ENCODE peak calls at places on chromosomes 4 and X, in six cellular contexts. I is GM12865, X is cardiac muscle cell, K is brain microvascular endothelial cell, S is mucosa of descending colon, F is upper lobe of left lung. T is an unnamed sample.

GRCh38 chr4:163194593-163194992 is 27.9 kb upstream of the NAF1 start:
- DNase-seq in I (no peak), X (no peak), K (no peak), S (no peak), F (no peak), T (no peak)

GRCh38 chrX:149759824-149760223 is 14.0 kb upstream of the HSFX1 start:
- DNase-seq in I (no peak), X (no peak), K (no peak), S (no peak), F (no peak), T (no peak)

GRCh38 chr4:128290526-128290925 is 2.9 kb upstream of the PGRMC2 start:
- DNase-seq in I (no peak), X (no peak), K (no peak), S (no peak), F (no peak), T (no peak)

GRCh38 chr4:30835044-30835443 is 114.9 kb downstream of the PCDH7 start:
- DNase-seq in I (no peak), X (no peak), K (no peak), S (no peak), F (no peak), T (no peak)

GRCh38 chr4:132642196-132642817 is 506.8 kb upstream of the PCDH10 start:
- DNase-seq in I (peak), X (peak), K (peak), S (no peak), F (no peak), T (peak)

GRCh38 chrX:39728852-39729587 is 368.7 kb downstream of the BCOR start:
- DNase-seq in I (no peak), X (no peak), K (no peak), S (no peak), F (no peak), T (no peak)

GRCh38 chrX:139784788-139785187 is 76.8 kb upstream of the MCF2 start:
- DNase-seq in I (peak), X (no peak), K (no peak), S (no peak), F (no peak), T (no peak)

GRCh38 chr4:5638316-5638715 is 70.0 kb downstream of the EVC2 start:
- DNase-seq in I (no peak), X (peak), K (peak), S (no peak), F (no peak), T (no peak)

DNA sequence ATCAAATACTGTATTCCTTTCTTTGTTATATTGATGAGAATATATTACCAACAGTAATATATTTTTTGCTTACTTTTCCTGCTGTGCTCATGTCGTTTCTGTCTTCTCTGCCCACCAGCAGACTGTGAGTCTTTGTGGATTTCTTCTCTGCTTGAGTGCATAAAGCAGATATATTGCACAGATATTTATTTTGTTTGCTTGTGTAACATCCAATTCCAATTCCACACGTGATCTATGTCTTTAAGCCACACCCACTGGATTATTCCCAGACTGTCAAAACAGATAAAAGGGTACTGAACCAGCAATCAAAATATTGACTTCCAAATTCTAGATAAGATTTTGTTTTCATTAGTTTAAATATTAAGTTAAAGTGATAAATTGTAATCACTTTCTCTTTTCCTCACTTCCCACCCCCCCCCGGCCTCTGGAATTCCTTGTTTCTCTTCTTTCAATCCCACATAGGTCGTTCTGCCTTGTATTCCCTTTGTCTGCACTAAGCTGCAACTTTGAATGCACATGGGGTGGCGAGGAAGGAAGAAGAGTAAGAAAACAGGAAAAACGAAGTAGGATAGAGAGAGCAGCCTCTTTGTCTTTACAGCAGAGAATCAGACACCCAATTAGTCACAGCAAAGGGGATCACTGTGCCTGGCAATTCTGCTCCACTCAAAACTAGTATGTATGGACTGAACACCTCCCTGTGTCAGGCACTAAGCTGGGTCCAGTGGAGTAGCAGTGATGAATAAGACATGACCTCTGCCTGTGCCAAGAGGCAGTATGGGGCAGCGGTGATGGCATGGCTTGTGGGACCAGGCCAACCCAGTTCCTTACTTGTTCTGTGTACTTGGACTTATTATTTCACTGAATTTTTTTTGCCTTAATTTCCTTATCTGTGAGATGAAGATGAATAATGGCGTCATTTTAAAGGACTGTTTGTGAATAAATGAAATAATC is at the start of gene ADH1B:
- DNase-seq in I (no peak), X (no peak), K (no peak), S (no peak), F (no peak), T (no peak)
- H3K4me3 ChIP-seq in I (no peak), X (no peak), K (no peak), S (no peak), F (peak), T (no peak)

DNA sequence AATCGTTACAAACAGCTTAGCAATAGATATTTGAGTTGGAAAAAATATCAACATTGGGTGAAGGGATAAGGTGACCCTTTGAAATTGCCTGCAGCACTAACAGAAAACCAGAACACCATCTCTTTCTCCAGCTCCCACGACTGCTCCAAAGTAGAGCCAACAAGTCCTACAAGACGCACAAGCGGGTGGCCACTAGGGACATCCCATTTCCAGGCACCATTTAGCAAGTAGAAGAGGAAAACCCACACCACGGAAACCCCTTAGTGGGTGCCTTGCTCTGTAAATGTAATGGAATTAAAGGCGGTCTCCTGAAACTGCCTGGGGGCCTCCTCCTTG is 1.9 kb downstream of the ARHGAP6 start:
- DNase-seq in I (peak), X (peak), K (no peak), S (no peak), F (no peak), T (no peak)
- TF ChIP-seq CTCF in I (peak), X (no peak), K (peak), S (no peak), F (no peak), T (peak)

GRCh38 chr4:88597970-88598369 is 5.7 kb downstream of the HERC3 start:
- DNase-seq in I (no peak), X (no peak), K (no peak), S (no peak), F (no peak), T (no peak)

GRCh38 chr4:88599298-88599697 is 7.0 kb downstream of the HERC3 start:
- DNase-seq in I (no peak), X (peak), K (peak), S (no peak), F (no peak), T (no peak)

GRCh38 chr4:88599714-88600113 is 7.4 kb downstream of the HERC3 start:
- DNase-seq in I (no peak), X (no peak), K (no peak), S (no peak), F (no peak), T (no peak)

GRCh38 chr4:88604978-88605678 is 12.8 kb downstream of the HERC3 start:
- DNase-seq in I (no peak), X (no peak), K (no peak), S (no peak), F (no peak), T (no peak)

DNA sequence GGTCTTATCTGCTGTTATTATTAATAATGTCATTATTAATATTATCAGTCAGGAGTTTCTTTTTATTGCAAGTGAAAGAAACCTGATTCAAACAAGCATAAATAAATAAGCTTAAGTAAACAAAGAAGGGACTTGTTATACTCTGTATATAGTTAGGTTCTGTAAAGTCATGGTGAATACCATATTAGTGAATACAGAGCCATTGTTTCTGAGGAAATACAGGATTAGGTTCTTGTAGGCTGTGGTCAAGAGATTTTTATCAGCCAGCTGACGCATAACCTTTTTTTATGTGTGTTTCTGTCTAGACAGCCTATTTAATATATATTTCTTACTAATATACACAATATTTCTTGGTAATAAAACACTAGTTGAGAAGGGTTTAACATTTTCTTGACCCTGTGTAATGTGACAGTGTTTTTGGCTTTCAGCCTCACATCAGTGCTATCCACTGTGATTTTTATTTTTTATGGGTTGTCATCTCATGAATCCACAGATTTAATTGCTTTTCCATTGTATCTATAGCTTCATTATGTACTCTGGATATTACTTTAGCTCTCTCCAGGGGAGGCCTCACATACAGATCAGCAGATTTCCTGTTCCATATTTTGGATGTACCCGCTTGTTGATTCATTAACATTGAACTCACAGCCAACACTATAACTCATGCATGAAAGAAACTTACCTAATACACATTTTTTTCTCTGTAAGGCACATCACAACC is 8.0 kb downstream of the HERC3 start:
- DNase-seq in I (no peak), X (peak), K (peak), S (no peak), F (no peak), T (no peak)
- H3K4me3 ChIP-seq in I (no peak), X (no peak), K (no peak), S (no peak), F (no peak), T (no peak)

GRCh38 chrX:270848-271367 is 10.3 kb upstream of the PLCXD1 start:
- DNase-seq in I (no peak), X (no peak), K (no peak), S (peak), F (peak), T (no peak)

GRCh38 chrX:262391-262909 is 18.7 kb upstream of the PLCXD1 start:
- DNase-seq in I (no peak), X (no peak), K (no peak), S (peak), F (peak), T (no peak)

GRCh38 chrX:264634-265455 is 16.3 kb upstream of the PLCXD1 start:
- DNase-seq in I (no peak), X (peak), K (no peak), S (peak), F (peak), T (no peak)

GRCh38 chrX:265502-265901 is 15.7 kb upstream of the PLCXD1 start:
- DNase-seq in I (no peak), X (no peak), K (no peak), S (peak), F (no peak), T (no peak)

DNA sequence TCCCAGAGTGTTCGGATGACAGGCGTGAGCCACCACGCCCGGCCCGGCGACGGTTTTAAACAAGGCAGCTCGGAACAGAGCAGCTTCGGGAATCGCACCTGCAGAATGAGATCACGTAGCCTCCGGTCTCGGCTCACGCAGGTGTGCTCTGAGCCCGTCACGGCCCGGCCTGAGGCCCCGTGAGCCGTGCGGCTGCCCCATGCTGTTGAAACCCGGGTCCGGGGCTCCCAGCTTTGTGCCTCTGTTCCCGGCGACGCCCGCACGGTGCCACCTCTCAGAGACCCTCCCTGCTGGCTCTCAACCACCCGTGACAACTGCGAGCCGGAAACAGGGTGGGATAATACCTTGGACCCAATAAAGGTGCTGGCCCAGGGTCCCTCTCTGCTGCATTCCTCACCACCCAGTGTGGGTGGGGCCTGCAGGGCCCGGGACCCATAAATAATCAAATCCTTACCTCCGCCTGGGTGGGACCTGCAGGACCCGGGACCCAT is 13.4 kb upstream of the PLCXD1 start:
- DNase-seq in I (no peak), X (no peak), K (no peak), S (peak), F (peak), T (no peak)
- TF ChIP-seq CTCF in I (no peak), X (no peak), K (no peak), S (no peak), F (no peak), T (no peak)

GRCh38 chrX:118823263-118824172 is at the start of gene ZCCHC12:
- DNase-seq in I (peak), X (peak), K (peak), S (no peak), F (peak), T (peak)

DNA sequence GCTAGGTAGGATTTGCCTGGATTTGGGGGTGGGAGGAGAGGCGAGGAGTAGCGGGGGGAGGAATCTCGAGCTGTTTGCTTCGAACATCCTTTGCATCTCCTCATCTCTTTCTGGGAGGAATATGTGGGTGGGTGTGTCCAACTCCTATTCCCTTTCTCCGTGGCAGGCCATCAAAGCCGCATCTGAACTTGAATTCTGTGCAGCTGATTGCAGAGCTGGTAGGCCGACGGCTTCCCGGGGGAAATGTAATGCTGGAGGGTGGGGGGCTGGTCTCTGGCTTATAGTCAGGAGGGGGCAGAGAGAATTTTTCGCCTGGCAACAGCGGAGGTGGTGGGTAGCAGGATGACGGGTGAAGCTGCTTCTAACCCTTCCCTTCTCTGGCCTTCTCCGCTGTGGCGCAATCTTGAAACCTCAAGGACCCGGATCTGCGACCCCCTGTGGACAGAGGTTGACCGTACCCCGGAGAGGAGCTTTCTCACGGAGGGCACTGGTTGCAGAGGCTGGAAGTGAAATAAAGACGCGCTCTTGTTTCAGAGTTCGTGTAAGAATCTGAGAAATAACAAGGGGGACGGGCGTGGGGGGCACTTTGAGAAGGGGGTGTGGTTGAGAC is 654 bp downstream of the ZCCHC12 start:
- DNase-seq in I (no peak), X (no peak), K (no peak), S (no peak), F (no peak), T (no peak)
- H3K4me3 ChIP-seq in I (no peak), X (peak), K (peak), S (no peak), F (peak), T (peak)

DNA sequence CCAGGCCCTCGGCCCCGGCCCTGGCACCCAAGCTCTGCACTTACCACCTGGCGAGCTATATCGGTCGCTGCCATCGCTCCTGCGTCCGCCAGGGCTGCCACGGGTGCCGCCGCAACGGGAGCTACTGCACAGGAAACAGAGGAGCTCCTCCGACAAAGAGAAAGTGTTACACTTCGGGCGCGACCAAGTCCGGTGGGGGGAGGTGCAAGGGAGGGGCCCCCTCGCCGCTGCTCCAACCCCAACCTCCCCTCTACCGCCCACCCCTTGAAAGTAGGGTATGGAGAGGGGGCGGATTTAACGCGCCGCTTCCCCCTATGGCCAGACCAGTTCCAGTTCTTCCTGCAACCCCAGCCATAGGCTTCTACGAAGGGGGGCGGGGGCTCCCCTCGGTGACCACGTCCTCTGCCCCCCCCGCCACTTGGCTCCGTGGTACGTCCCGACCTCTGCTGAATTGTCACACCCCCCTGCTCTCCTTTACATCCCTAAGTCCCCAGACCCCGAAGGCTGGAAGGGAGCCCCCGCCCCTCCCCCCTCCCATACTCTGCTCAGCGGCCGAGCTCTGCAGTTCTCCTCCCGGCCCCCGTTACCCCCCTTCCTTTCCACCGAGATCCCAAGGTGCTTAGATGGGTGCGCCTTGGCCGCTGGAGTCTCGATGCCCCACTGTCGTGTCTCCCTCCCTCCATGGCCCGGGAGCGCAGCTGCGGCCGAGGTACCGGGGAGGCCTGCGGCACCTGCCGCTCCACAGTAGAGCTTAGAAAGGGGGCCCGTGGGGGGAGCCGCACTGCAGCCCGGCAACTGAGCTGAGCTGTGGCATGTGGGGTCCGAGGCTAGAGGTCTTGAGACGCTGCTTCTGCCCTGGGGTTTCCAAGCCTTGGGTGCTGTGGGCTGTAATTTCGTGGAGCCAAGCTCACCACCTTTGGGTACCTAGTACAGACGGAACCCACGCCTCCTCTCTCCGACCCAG is at the start of gene SEPTIN6:
- DNase-seq in I (peak), X (peak), K (peak), S (peak), F (peak), T (peak)
- TF ChIP-seq CTCF in I (peak), X (no peak), K (peak), S (no peak), F (peak), T (no peak)

GRCh38 chr4:998096-998691 is 5.0 kb upstream of the SLC26A1 start:
- DNase-seq in I (no peak), X (no peak), K (no peak), S (no peak), F (no peak), T (no peak)

GRCh38 chr4:996030-996993 is 3.1 kb upstream of the SLC26A1 start:
- DNase-seq in I (no peak), X (no peak), K (no peak), S (peak), F (no peak), T (no peak)

GRCh38 chr4:995311-996026 is 2.3 kb upstream of the SLC26A1 start:
- DNase-seq in I (no peak), X (no peak), K (no peak), S (no peak), F (no peak), T (no peak)

GRCh38 chr4:996994-997374 is 3.8 kb upstream of the SLC26A1 start:
- DNase-seq in I (no peak), X (no peak), K (no peak), S (no peak), F (no peak), T (no peak)

GRCh38 chr4:997375-998071 is 4.3 kb upstream of the SLC26A1 start:
- DNase-seq in I (no peak), X (no peak), K (no peak), S (peak), F (no peak), T (no peak)
- H3K4me3 ChIP-seq in I (no peak), X (peak), K (no peak), S (no peak), F (peak), T (peak)

DNA sequence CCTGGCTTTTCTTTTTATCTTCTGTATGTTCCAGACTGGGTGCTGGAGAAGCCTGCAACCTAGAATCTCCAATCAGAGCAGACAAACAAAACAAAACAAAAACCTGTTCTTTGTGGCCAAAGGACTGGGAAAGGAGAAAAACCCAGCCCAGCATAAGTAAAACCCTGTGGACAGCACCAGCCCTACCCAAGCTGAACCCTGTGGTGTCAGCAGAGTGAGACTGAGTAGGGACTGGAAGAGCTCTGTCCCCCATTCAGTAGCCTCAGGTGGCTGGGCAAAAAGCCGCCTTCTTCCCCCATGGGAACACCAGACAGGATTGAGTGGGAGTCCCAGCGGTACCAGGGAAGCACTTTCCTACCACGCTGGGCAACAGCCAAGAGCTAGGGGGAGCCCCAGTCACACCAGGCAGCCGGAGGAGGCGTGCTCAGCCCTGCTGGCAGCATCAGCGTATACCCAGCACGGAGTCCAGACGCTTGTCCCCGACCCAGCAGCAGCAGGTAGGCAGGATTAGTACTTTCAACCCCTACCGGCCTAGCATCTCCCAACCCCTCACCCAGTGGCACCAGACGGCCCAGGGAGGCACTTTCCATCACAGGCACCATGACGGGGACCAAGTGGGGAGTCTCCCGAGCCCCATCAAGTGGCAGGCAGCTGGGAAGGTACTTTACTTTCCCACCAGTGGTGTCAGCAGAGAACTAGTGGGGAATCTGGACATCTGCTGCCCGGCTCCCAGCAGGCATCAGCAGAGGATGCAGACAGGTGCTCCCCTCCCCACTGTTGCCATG is 8.6 kb upstream of the JADE3 start:
- DNase-seq in I (peak), X (peak), K (peak), S (peak), F (peak), T (peak)
- TF ChIP-seq CTCF in I (peak), X (peak), K (peak), S (peak), F (peak), T (peak)

GRCh38 chrX:44342866-44343265 is 606 bp downstream of the EFHC2 start:
- DNase-seq in I (no peak), X (no peak), K (no peak), S (no peak), F (no peak), T (no peak)
- H3K4me3 ChIP-seq in I (no peak), X (peak), K (peak), S (no peak), F (peak), T (peak)